ENCODE peak calls at places on chromosomes 16 and 17, in six cellular contexts. One of them, this sample, is unnamed.

GRCh38 chr17:82849076-82849945 is 9.5 kb upstream of the ZNF750 start:
- DNase-seq in left lung: no peak
- DNase-seq in left ventricle myocardium inferior: no peak
- DNase-seq in aorta: no peak
- DNase-seq in mesendoderm: no peak
- DNase-seq in Peyer's patch: no peak
- DNase-seq in this sample: no peak

GRCh38 chr17:18177137-18177536 is 6.5 kb upstream of the ALKBH5 start:
- DNase-seq in mesendoderm: no peak
- DNase-seq in left ventricle myocardium inferior: no peak
- DNase-seq in Peyer's patch: no peak
- DNase-seq in left lung: no peak
- DNase-seq in aorta: no peak
- DNase-seq in this sample: no peak

GRCh38 chr16:5634781-5635180 is 537.2 kb upstream of the EEF2KMT start:
- DNase-seq in aorta: no peak
- DNase-seq in mesendoderm: no peak
- DNase-seq in left lung: no peak
- DNase-seq in left ventricle myocardium inferior: no peak
- DNase-seq in Peyer's patch: no peak
- DNase-seq in this sample: no peak

GRCh38 chr16:74503412-74503811 is 82.1 kb upstream of the CLEC18B start:
- DNase-seq in left ventricle myocardium inferior: no peak
- DNase-seq in Peyer's patch: no peak
- DNase-seq in left lung: no peak
- DNase-seq in mesendoderm: no peak
- DNase-seq in aorta: no peak
- DNase-seq in this sample: no peak

GRCh38 chr17:41254861-41255260 is 323 bp upstream of the KRTAP9-9 start:
- DNase-seq in aorta: no peak
- DNase-seq in left lung: no peak
- DNase-seq in left ventricle myocardium inferior: no peak
- DNase-seq in mesendoderm: no peak
- DNase-seq in Peyer's patch: no peak
- DNase-seq in this sample: no peak

GRCh38 chr16:4618645-4619418 is 4.1 kb upstream of the UBALD1 start:
- DNase-seq in Peyer's patch: no peak
- DNase-seq in left ventricle myocardium inferior: no peak
- DNase-seq in left lung: no peak
- DNase-seq in mesendoderm: no peak
- DNase-seq in aorta: no peak
- DNase-seq in this sample: no peak

GRCh38 chr16:57479043-57479421 is 7.3 kb downstream of the DOK4 start:
- DNase-seq in left ventricle myocardium inferior: no peak
- DNase-seq in mesendoderm: no peak
- DNase-seq in Peyer's patch: peak; percentile 49
- DNase-seq in aorta: peak; percentile 62
- DNase-seq in left lung: no peak
- DNase-seq in this sample: no peak

GRCh38 chr16:85812031-85812807 is 12.7 kb downstream of the COX4I1 start:
- DNase-seq in Peyer's patch: no peak
- DNase-seq in left ventricle myocardium inferior: no peak
- DNase-seq in left lung: no peak
- DNase-seq in mesendoderm: no peak
- DNase-seq in aorta: no peak
- DNase-seq in this sample: no peak

GRCh38 chr17:73724341-73724740 is 80.1 kb upstream of the SDK2 start:
- DNase-seq in Peyer's patch: no peak
- DNase-seq in mesendoderm: no peak
- DNase-seq in left lung: no peak
- DNase-seq in left ventricle myocardium inferior: no peak
- DNase-seq in aorta: no peak
- DNase-seq in this sample: no peak

DNA sequence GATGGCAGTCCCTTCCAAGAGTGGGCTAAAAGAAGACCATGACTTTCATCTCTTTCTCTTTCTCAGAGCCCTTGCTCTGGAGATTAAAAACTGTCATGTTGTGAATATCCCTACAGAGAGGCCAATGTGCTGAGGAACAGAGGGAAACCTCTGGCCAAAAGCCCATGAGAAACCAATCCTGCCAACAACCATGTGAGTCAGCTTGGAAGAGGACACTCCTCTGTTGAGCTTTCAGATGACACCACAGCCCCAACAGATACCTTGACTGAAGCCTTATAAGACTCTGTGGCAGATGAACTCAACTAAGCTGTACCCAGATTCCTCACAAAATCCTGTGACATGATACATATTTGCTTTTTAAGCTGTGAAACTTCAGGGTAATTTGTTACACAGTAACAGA is 19.6 kb downstream of the CPPED1 start:
- DNase-seq in left ventricle myocardium inferior: no peak
- DNase-seq in mesendoderm: no peak
- DNase-seq in aorta: no peak
- DNase-seq in left lung: no peak
- DNase-seq in Peyer's patch: no peak
- DNase-seq in this sample: no peak
- H3K36me3 ChIP-seq in left ventricle myocardium inferior: peaks cover 26% of the 10 kb centered on the region
- H3K36me3 ChIP-seq in mesendoderm: no peaks in the 10 kb centered on the region
- H3K36me3 ChIP-seq in aorta: peaks cover 2% of the 10 kb centered on the region
- H3K36me3 ChIP-seq in left lung: peaks cover 28% of the 10 kb centered on the region
- H3K36me3 ChIP-seq in Peyer's patch: peaks cover 25% of the 10 kb centered on the region
- H3K36me3 ChIP-seq in this sample: no peaks in the 10 kb centered on the region

GRCh38 chr17:46720408-46720807 is 98.1 kb downstream of the WNT3 start:
- DNase-seq in mesendoderm: no peak
- DNase-seq in left lung: no peak
- DNase-seq in Peyer's patch: no peak
- DNase-seq in aorta: no peak
- DNase-seq in left ventricle myocardium inferior: no peak
- DNase-seq in this sample: no peak

GRCh38 chr17:46722662-46723285 is 95.7 kb downstream of the WNT3 start:
- DNase-seq in mesendoderm: no peak
- DNase-seq in Peyer's patch: no peak
- DNase-seq in left lung: no peak
- DNase-seq in aorta: no peak
- DNase-seq in left ventricle myocardium inferior: no peak
- DNase-seq in this sample: no peak

GRCh38 chr17:46717999-46718398 is 100.5 kb downstream of the WNT3 start:
- DNase-seq in mesendoderm: no peak
- DNase-seq in left ventricle myocardium inferior: no peak
- DNase-seq in aorta: no peak
- DNase-seq in left lung: no peak
- DNase-seq in Peyer's patch: no peak
- DNase-seq in this sample: no peak

DNA sequence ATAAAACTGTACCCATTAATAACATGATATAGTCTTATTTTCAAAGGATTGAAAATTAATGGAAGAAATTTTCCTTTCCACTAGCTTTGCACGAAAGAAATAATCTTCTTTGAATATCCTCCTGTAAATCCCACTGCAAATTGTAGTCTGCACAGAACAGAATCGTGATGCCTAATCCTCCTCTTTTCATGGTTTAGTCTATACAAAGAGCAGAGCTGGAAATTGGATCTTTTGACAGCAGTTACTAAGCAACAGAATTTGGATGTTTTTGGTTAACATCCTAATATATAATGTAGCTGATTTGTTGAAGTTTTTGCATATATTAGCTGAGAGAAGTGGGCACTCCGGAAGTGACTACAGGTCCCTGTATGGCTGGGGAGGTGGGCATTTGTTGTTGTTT is 98.6 kb downstream of the WNT3 start:
- DNase-seq in left lung: no peak
- DNase-seq in Peyer's patch: no peak
- DNase-seq in mesendoderm: no peak
- DNase-seq in left ventricle myocardium inferior: no peak
- DNase-seq in aorta: no peak
- DNase-seq in this sample: no peak
- H3K36me3 ChIP-seq in left lung: peaks cover 25% of the 10 kb centered on the region
- H3K36me3 ChIP-seq in Peyer's patch: peaks cover 15% of the 10 kb centered on the region
- H3K36me3 ChIP-seq in mesendoderm: no peaks in the 10 kb centered on the region
- H3K36me3 ChIP-seq in left ventricle myocardium inferior: peaks cover 30% of the 10 kb centered on the region
- H3K36me3 ChIP-seq in aorta: no peaks in the 10 kb centered on the region
- H3K36me3 ChIP-seq in this sample: peaks cover 24% of the 10 kb centered on the region

DNA sequence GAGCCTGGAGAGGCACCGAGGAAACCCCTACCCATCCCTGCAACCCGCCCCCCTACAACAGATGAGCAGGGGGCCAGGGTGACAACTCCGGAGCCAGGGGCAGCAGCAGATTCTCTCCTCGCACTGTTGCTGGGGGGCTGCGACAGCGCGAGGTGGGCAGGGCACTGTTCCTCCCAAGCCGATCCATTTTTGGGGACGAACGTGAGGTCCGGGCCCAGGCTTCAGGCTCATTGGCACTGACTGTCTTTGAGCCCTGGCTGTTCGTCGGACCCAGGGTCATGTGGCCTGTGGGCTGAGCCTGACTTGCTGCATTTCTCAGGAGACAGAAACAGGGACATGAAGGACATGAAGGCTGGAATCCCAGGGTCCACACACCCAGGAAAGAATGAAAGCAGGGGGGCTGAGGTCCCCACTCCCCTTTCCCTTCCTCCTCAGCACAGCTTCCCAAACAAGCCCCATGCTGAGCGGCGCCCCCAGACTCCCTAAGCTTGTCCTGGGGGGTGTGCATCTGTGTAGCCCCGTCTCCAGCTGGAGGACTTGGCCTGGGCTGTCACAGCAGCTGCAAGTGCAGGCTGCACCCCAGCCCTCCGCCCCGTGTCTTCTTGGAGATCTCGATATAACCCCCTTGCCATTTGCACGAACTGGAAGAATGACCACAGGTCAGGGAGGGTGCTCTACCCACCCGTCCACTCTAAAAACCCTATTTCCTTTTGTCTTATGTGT is 18.7 kb downstream of the CEP295NL start:
- DNase-seq in left ventricle myocardium inferior: no peak
- DNase-seq in left lung: peak; percentile 77
- DNase-seq in aorta: no peak
- DNase-seq in mesendoderm: peak; percentile 45
- DNase-seq in Peyer's patch: no peak
- DNase-seq in this sample: no peak
- H3K36me3 ChIP-seq in left ventricle myocardium inferior: no peaks in the 10 kb centered on the region
- H3K36me3 ChIP-seq in left lung: no peaks in the 10 kb centered on the region
- H3K36me3 ChIP-seq in aorta: no peaks in the 10 kb centered on the region
- H3K36me3 ChIP-seq in mesendoderm: no peaks in the 10 kb centered on the region
- H3K36me3 ChIP-seq in Peyer's patch: no peaks in the 10 kb centered on the region
- H3K36me3 ChIP-seq in this sample: no peaks in the 10 kb centered on the region

DNA sequence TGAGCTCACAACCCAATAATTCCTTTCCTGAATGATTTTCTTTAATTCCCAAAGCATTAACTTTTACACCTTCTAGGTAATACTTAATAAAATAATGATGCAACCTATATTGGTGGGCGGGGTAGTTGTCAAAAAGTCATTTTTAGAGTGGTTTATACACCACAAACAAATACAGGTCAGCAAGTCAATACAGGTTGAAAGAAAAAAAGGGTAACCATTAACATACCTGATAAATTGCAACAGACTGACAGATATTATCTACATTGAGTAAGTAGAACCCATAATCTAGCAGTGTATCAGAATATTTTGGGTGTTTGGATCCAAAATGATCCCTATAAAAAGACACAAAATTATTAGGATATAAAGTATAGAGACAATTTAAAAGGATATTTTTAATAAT is 39.3 kb downstream of the CHCT1 start:
- DNase-seq in aorta: no peak
- DNase-seq in mesendoderm: no peak
- DNase-seq in Peyer's patch: no peak
- DNase-seq in left ventricle myocardium inferior: no peak
- DNase-seq in left lung: no peak
- DNase-seq in this sample: no peak
- H3K36me3 ChIP-seq in aorta: peaks cover 4% of the 10 kb centered on the region
- H3K36me3 ChIP-seq in mesendoderm: no peaks in the 10 kb centered on the region
- H3K36me3 ChIP-seq in Peyer's patch: peaks cover 95% of the 10 kb centered on the region
- H3K36me3 ChIP-seq in left ventricle myocardium inferior: peaks cover 98% of the 10 kb centered on the region
- H3K36me3 ChIP-seq in left lung: peaks cover 98% of the 10 kb centered on the region
- H3K36me3 ChIP-seq in this sample: peaks cover 9% of the 10 kb centered on the region

DNA sequence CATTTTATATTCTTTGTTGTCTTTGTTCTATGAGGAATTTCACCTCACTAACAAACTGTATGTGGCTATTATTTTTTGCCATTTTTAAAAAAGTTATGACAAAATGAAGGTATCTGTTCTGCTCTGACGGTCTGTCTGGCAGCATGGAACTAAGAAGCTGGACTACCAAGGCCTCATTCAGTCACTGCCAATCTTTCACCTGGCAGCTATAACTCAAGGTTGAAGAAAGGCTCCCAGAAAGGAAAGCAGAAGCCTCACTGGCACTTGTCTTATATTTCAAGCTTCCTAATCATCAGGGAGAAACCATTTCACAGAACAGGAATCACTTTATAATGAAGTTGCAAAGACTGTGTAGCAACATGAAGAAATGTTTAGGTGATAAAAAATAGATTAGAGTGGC is 18.7 kb upstream of the SLC6A4 start:
- DNase-seq in aorta: no peak
- DNase-seq in left lung: no peak
- DNase-seq in left ventricle myocardium inferior: no peak
- DNase-seq in Peyer's patch: no peak
- DNase-seq in mesendoderm: no peak
- DNase-seq in this sample: no peak
- H3K36me3 ChIP-seq in aorta: peaks cover 4% of the 10 kb centered on the region
- H3K36me3 ChIP-seq in left lung: peaks cover 33% of the 10 kb centered on the region
- H3K36me3 ChIP-seq in left ventricle myocardium inferior: peaks cover 46% of the 10 kb centered on the region
- H3K36me3 ChIP-seq in Peyer's patch: peaks cover 44% of the 10 kb centered on the region
- H3K36me3 ChIP-seq in mesendoderm: no peaks in the 10 kb centered on the region
- H3K36me3 ChIP-seq in this sample: peaks cover under 1% of the 10 kb centered on the region

This sample was measured in naive thymus-derived CD4-positive, alpha-beta T cell.